ENCODE peak calls at places on chromosomes 7 and 10, in five cellular contexts. U is ascending aorta; O is activated CD8-positive, alpha-beta T cell treated with anti-CD3 and anti-CD28 coated beads for 36 hours; R is transverse colon; I is hepatocyte. P is an unnamed sample.

GRCh38 chr10:71767420-71768035 is 5.8 kb downstream of the VSIR start:
- DNase-seq in U (no peak), R (peak), O (no peak), I (peak), P (no peak)

GRCh38 chr10:35336921-35337741 is 822 bp downstream of the CCNY start:
- DNase-seq in I (peak), R (peak), O (peak), U (no peak), P (peak)

GRCh38 chr7:131164025-131164899 is 163.4 kb upstream of the MKLN1 start:
- DNase-seq in I (no peak), O (no peak), R (no peak), U (no peak), P (no peak)

GRCh38 chr10:122671355-122671754 is 28.3 kb downstream of the C10orf120 start:
- DNase-seq in I (no peak), U (no peak), O (no peak), R (no peak), P (no peak)

GRCh38 chr7:157684596-157685429 is 348.0 kb downstream of the DNAJB6 start:
- DNase-seq in I (no peak), U (no peak), R (no peak), O (no peak), P (peak)

GRCh38 chr7:5170251-5170650 is 19.8 kb upstream of the WIPI2 start:
- DNase-seq in U (no peak), O (peak), R (no peak), I (no peak), P (no peak)

GRCh38 chr7:106484562-106484961 is 176.4 kb downstream of the CCDC71L start:
- DNase-seq in R (no peak), U (no peak), O (no peak), I (peak), P (no peak)

GRCh38 chr7:144035385-144035784 is 13.4 kb upstream of the OR2A5 start:
- DNase-seq in O (no peak), I (no peak), U (no peak), R (no peak), P (no peak)

GRCh38 chr10:59538623-59539022 is 171.0 kb downstream of the SLC16A9 start:
- DNase-seq in U (no peak), I (no peak), R (no peak), O (no peak), P (no peak)

GRCh38 chr10:182441-183201 is 47.4 kb downstream of the ZMYND11 start:
- DNase-seq in O (peak), U (no peak), I (no peak), R (no peak), P (no peak)

GRCh38 chr7:130845581-130846085 is 111.6 kb upstream of the KLF14 start:
- DNase-seq in O (no peak), R (no peak), I (no peak), U (no peak), P (no peak)

GRCh38 chr10:75788394-75789205 is 357.2 kb downstream of the LRMDA start:
- DNase-seq in U (no peak), I (no peak), O (no peak), R (no peak), P (no peak)

GRCh38 chr10:97549587-97550322 is 22.8 kb upstream of the ANKRD2 start:
- DNase-seq in I (peak), R (no peak), U (no peak), O (no peak), P (no peak)

GRCh38 chr10:101843032-101843991 is at the start of gene KCNIP2:
- DNase-seq in R (peak), U (no peak), O (peak), I (peak), P (no peak)

GRCh38 chr10:113099431-113100298 is 149.6 kb downstream of the TCF7L2 start:
- DNase-seq in R (no peak), O (no peak), U (no peak), I (peak), P (no peak)

GRCh38 chr10:17273403-17273802 is 45.4 kb downstream of the VIM start:
- DNase-seq in I (peak), R (no peak), U (no peak), O (no peak), P (no peak)

GRCh38 chr10:69494626-69495558 is 43.6 kb downstream of the TSPAN15 start:
- DNase-seq in R (no peak), O (no peak), I (no peak), U (no peak), P (no peak)

GRCh38 chr7:116089293-116089692 is 58.7 kb upstream of the TFEC start:
- DNase-seq in I (no peak), U (no peak), O (no peak), R (no peak), P (no peak)

GRCh38 chr7:130092598-130092997 is 22.3 kb downstream of the KLHDC10 start:
- DNase-seq in O (no peak), R (no peak), U (no peak), I (no peak), P (no peak)

DNA sequence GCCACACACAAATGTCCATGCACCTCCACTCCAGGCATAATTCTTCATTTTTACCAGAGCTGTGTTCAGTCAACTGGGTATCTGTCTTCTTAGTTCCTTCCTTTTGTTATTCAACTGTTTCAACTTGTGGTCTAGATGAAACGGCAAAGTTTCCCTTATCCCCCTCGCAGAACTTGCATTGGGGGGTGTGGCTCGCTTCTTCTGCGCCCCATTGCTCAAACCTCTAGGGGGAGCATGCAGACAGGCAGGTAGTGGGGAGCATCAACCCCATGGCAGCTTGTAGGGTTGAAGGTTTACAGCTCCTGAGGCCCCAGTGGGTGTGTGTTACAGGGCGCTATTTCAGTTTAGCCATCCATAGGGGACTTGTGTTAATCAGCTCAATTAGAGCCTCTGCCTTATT is 38.3 kb upstream of the COBL start:
- DNase-seq in U (no peak), O (peak), I (no peak), R (no peak), P (no peak)
- TF ChIP-seq CTCF in U (no peak), O (no peak), I (no peak), R (no peak), P (no peak)

GRCh38 chr10:124791378-124792348 is at the start of gene EEF1AKMT2:
- DNase-seq in R (peak), U (peak), O (peak), I (peak), P (peak)
- TF ChIP-seq CTCF in R (peak), U (peak), O (no peak), I (peak), P (peak)

DNA sequence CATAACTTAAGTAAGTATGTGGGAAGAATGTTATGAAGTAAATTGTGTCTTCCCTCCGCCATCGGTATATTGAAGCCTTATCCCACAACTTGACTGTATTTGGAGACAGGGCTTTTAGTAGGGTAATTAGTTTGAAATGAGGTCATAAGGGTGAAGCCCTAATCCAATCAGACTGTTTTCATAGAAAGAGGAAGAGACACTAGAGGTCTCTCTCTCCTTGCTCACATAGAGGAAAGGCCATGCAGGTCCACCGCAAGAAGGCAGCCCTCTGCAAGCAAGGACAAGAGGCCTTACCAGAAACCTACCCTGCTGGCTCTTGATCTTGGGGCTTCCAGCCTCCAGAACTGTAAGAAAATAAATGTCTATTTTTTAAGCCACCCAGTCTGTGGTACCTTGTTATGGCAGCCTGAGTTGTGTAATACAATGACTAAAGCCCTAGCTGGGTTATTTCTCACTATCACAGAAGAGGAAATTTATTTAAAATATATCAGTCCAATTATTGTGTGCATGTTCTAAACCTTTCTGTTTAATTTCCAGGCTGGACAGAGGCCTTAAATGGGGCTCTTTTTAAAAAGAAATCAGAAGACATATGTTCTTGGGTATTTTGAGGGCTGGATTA is 12.7 kb upstream of the TMEM26 start:
- DNase-seq in I (no peak), U (no peak), O (no peak), R (no peak), P (no peak)
- TF ChIP-seq CTCF in I (no peak), U (no peak), O (no peak), R (no peak), P (no peak)

GRCh38 chr7:117218700-117219099 is 104.2 kb downstream of the WNT2 start:
- DNase-seq in R (no peak), U (no peak), I (no peak), O (no peak), P (no peak)

GRCh38 chr7:117217636-117218035 is 105.2 kb downstream of the WNT2 start:
- DNase-seq in I (no peak), U (no peak), R (no peak), O (no peak), P (no peak)

GRCh38 chr7:117217121-117217520 is 105.7 kb downstream of the WNT2 start:
- DNase-seq in R (no peak), O (no peak), U (no peak), I (no peak), P (no peak)

GRCh38 chr7:117219485-117219884 is 103.4 kb downstream of the WNT2 start:
- DNase-seq in I (no peak), U (no peak), R (no peak), O (peak), P (no peak)

DNA sequence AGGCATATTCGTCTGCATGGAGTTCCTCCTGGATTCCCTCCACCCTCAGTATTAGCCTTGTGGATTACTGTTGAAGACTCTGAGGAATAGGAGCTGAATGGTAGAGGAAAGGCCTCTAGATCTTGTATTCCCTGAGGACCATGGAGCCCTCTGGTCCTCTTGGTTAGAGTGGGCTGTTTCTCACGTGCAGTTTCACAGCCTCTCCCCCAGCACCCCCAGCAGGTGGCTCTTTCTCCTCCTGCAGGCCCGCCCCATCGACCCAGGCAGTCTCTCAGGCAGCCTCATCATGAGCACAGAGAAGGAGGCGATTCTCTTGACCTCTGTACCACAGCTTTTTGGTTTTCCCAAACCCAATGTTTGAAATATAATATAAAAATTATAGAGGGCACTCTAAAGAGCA is 102.0 kb downstream of the WNT2 start:
- DNase-seq in U (no peak), I (no peak), R (no peak), O (no peak), P (no peak)
- TF ChIP-seq CTCF in U (no peak), I (no peak), R (no peak), O (no peak), P (no peak)

GRCh38 chr7:151849008-151849878 is 27.7 kb downstream of the PRKAG2 start:
- DNase-seq in O (no peak), R (no peak), U (no peak), I (no peak), P (no peak)
- TF ChIP-seq CTCF in O (no peak), R (no peak), U (no peak), I (no peak), P (no peak)

DNA sequence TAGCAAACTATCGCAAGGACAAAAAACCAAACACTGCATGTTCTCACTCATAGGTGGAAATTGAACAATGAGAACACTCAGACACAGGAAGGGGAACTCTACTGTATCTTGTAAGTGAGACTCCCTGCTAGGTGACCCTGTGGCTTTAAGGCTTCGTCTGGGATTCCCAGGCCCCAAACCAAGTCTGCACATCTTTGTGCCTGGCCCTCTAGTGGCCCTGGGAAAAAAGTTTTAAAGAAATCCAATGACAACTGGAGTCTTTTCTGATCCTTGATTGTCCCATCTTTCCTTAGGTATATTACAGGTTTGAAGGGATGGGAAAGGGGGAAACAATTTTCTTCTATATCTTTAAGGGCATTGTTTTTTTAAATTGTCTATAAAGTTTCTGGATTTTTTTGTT is 10.6 kb upstream of the LIPM start:
- DNase-seq in U (no peak), I (peak), R (no peak), O (peak), P (no peak)
- TF ChIP-seq CTCF in U (no peak), I (peak), R (peak), O (peak), P (peak)

GRCh38 chr10:51047857-51048256 is 26.4 kb upstream of the PRKG1 start:
- DNase-seq in O (no peak), I (no peak), R (no peak), U (no peak), P (no peak)
- TF ChIP-seq CTCF in O (no peak), I (peak), R (no peak), U (no peak), P (no peak)

GRCh38 chr7:12291870-12292269 is 80.8 kb downstream of the TMEM106B start:
- DNase-seq in O (no peak), R (no peak), U (no peak), I (no peak), P (no peak)
- TF ChIP-seq CTCF in O (no peak), R (no peak), U (no peak), I (peak), P (peak)

GRCh38 chr10:110221721-110222261 is 14.4 kb downstream of the MXI1 start:
- DNase-seq in U (peak), I (peak), O (peak), R (peak), P (no peak)
- TF ChIP-seq CTCF in U (no peak), I (peak), O (no peak), R (no peak), P (peak)

P was measured in type B pancreatic cell.